ENCODE peak calls at places on chromosomes 16 and 17, in ten cellular contexts. V is stomach, O is breast epithelium, Y is A549, B is spleen, A is heart left ventricle, K is right lobe of liver, D is esophagus muscularis mucosa, P is HCT116, W is body of pancreas. I is an unnamed sample. For H3K9me3, the result is how much of the 10 kb centered on the place peaks cover.

GRCh38 chr16:85061566-85061965 is 34.0 kb downstream of the KIAA0513 start:
- DNase-seq in A (peak), W (no peak), K (peak), B (peak), O (no peak), V (peak), Y (no peak), P (no peak), D (no peak), I (no peak)

GRCh38 chr16:66223176-66223780 is 143.2 kb upstream of the CDH5 start:
- DNase-seq in P (no peak), V (no peak), Y (no peak), A (no peak), K (no peak), B (no peak), D (no peak), W (no peak), O (no peak), I (no peak)

GRCh38 chr17:73155410-73156165 is 9.2 kb upstream of the SSTR2 start:
- DNase-seq in D (no peak), B (no peak), P (no peak), O (no peak), Y (no peak), W (no peak), K (no peak), V (no peak), A (no peak), I (no peak)

GRCh38 chr17:40298726-40299125 is 10.3 kb upstream of the RARA start:
- DNase-seq in O (no peak), B (no peak), A (no peak), D (no peak), V (no peak), K (no peak), P (no peak), Y (no peak), W (no peak), I (no peak)

GRCh38 chr16:51876934-51877333 is 670.0 kb downstream of the TOX3 start:
- DNase-seq in Y (no peak), D (no peak), K (no peak), B (no peak), A (no peak), O (no peak), P (no peak), W (no peak), V (no peak), I (no peak)

GRCh38 chr17:79019631-79020584 is 4.1 kb upstream of the C1QTNF1 start:
- DNase-seq in O (no peak), D (no peak), Y (peak), P (peak), K (no peak), B (peak), V (peak), W (peak), A (peak), I (no peak)

GRCh38 chr16:82630219-82630618 is 3.5 kb downstream of the CDH13 start:
- DNase-seq in W (no peak), Y (no peak), P (no peak), V (no peak), D (no peak), O (no peak), A (no peak), B (no peak), K (no peak), I (no peak)

GRCh38 chr16:57301126-57301817 is 16.8 kb upstream of the PLLP start:
- DNase-seq in K (no peak), P (no peak), O (no peak), B (peak), V (no peak), A (no peak), D (no peak), Y (no peak), W (no peak), I (no peak)

GRCh38 chr17:51491416-51491815 is 231.1 kb downstream of the UTP18 start:
- DNase-seq in B (no peak), K (no peak), Y (no peak), V (no peak), D (no peak), W (no peak), O (no peak), P (no peak), A (no peak), I (no peak)
- H3K9me3 ChIP-seq in B (under half), K (under half), Y (under half), V (under half), D (under half), W (under half), O (under half), P (under half), A (under half), I (under half)

DNA sequence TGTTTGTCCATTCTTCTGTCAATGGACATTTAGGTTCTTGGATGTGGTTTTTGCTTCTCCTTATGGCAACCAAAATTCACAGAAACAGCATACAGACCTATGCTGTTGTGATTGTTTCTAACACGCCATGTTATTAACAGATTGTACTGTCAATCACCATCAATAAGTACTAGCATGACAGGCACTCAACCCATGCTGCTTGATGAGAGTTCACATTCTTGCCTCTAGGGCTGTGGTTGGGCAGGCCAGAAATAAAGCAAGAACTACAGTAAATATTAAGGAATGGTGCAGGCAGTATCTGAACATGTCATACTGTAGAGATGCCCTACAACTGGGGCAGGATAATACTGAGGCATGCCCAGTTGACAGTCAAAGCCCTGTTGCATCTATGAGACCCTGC is 171.2 kb upstream of the ZFHX3 start:
- DNase-seq in P (no peak), B (no peak), K (no peak), A (no peak), Y (no peak), O (no peak), W (no peak), D (no peak), V (no peak), I (no peak)
- TF ChIP-seq CTCF in P (peak), B (no peak), K (no peak), A (no peak), Y (no peak), O (no peak), W (no peak), D (no peak), V (no peak), I (no peak)

GRCh38 chr17:10729334-10730193 is at the start of gene TMEM220:
- DNase-seq in P (no peak), Y (peak), K (peak), W (peak), O (peak), V (peak), B (peak), A (peak), D (peak), I (no peak)
- TF ChIP-seq POLR2A in P (no peak), Y (peak), K (peak), W (peak), O (peak), V (no peak), B (no peak), A (no peak), D (peak), I (no peak)

DNA sequence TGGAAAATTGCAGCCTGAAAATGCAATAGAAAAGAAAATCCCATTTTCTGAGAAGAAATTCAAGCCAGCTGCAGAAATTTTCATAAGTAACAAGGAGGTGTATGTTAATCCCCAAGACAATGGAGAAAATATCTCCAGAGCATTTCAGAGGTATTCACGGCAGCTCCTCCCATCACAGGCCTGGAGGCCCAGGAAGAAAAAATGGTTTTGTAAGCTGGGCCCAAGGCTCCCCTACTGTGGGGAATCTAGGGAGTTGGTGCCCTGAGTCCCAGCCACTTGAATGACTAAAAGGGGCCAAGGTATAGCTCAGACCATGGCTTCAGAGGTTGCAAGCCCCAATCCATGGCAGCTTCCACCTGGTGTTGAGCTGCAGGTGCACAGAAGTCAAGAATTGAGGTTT is 93.3 kb upstream of the ZNF267 start:
- DNase-seq in P (no peak), O (no peak), B (no peak), V (no peak), K (no peak), D (no peak), A (no peak), W (no peak), Y (no peak), I (no peak)
- H3K9me3 ChIP-seq in P (under half), O (half or more), B (half or more), V (half or more), K (under half), D (half or more), A (half or more), W (under half), Y (under half), I (half or more)

GRCh38 chr17:70138309-70138865 is 30.9 kb upstream of the KCNJ2 start:
- DNase-seq in V (no peak), P (no peak), A (no peak), W (no peak), O (no peak), K (no peak), B (no peak), D (no peak), Y (no peak), I (no peak)

GRCh38 chr17:70139449-70139993 is 29.8 kb upstream of the KCNJ2 start:
- DNase-seq in Y (no peak), B (no peak), V (no peak), P (no peak), D (no peak), A (no peak), W (no peak), O (no peak), K (no peak), I (no peak)

GRCh38 chr17:70144260-70144846 is 25.0 kb upstream of the KCNJ2 start:
- DNase-seq in P (peak), D (no peak), O (no peak), V (no peak), A (no peak), W (no peak), Y (peak), B (no peak), K (no peak), I (no peak)
- TF ChIP-seq CTCF in P (peak), D (peak), O (peak), V (peak), A (peak), W (peak), Y (peak), B (peak), K (peak), I (peak)

I was measured in esophagus squamous epithelium.